ENCODE peak calls at places on chromosomes 2 and 18, in seven cellular contexts. Q is ovary, D is sigmoid colon, X is suprapubic skin, Z is HepG2, P is stomach, U is K562. I is an unnamed sample.

GRCh38 chr2:38095996-38096861 is 20.3 kb upstream of the CYP1B1 start:
- DNase-seq in P (no peak), Z (no peak), U (no peak), Q (peak; percentile 61), D (no peak), X (no peak), I (no peak)

GRCh38 chr2:8197101-8197500 is 484.8 kb upstream of the ID2 start:
- DNase-seq in X (no peak), U (no peak), P (no peak), Q (no peak), D (no peak), Z (no peak), I (no peak)

GRCh38 chr2:239298126-239298804 is 102.6 kb downstream of the HDAC4 start:
- DNase-seq in X (peak; percentile 70), U (no peak), D (peak; percentile 71), P (no peak), Q (peak; percentile 36), Z (no peak), I (peak; percentile 34)

GRCh38 chr2:239711911-239712570 is 311.2 kb upstream of the HDAC4 start:
- DNase-seq in X (peak; percentile 44), P (peak; percentile 11), Z (no peak), Q (peak; percentile 9), U (no peak), D (peak; percentile 46), I (no peak)

GRCh38 chr2:139790807-139791206 is 1010.6 kb upstream of the NXPH2 start:
- DNase-seq in D (no peak), X (no peak), Q (no peak), U (no peak), P (no peak), Z (no peak), I (no peak)

GRCh38 chr2:119696005-119696404 is 17.0 kb downstream of the TMEM177 start:
- DNase-seq in U (no peak), P (no peak), Z (no peak), Q (no peak), D (no peak), X (no peak), I (no peak)

GRCh38 chr2:239369631-239370161 is 31.1 kb downstream of the HDAC4 start:
- DNase-seq in Q (no peak), Z (no peak), X (peak; percentile 78), U (no peak), P (no peak), D (peak; percentile 83), I (peak; percentile 46)

GRCh38 chr18:13266208-13267100 is 47.9 kb downstream of the LDLRAD4 start:
- DNase-seq in P (no peak), U (no peak), D (no peak), Q (no peak), Z (no peak), X (peak; percentile 84), I (no peak)

GRCh38 chr2:37829202-37829601 is 95.9 kb upstream of the RMDN2 start:
- DNase-seq in X (no peak), Z (no peak), D (no peak), P (no peak), U (no peak), Q (peak; percentile 52), I (no peak)

GRCh38 chr2:241003369-241003768 is 5.0 kb downstream of the SNED1 start:
- DNase-seq in Z (no peak), P (no peak), X (no peak), U (no peak), D (peak; percentile 50), Q (peak; percentile 31), I (no peak)

GRCh38 chr2:231411871-231412615 is 16.5 kb downstream of the B3GNT7 start:
- DNase-seq in D (peak; percentile 94), Z (peak; percentile 79), Q (peak; percentile 95), X (no peak), P (peak; percentile 87), U (no peak), I (peak; percentile 94)

GRCh38 chr18:3150688-3151087 is 69.1 kb downstream of the MYOM1 start:
- DNase-seq in P (no peak), X (no peak), Z (no peak), Q (no peak), U (no peak), D (no peak), I (no peak)

GRCh38 chr18:657311-657997 is at the start of gene TYMS:
- DNase-seq in Q (peak; percentile 48), Z (peak; percentile 55), D (no peak), P (peak; percentile 49), U (peak; percentile 83), X (no peak), I (peak; percentile 80)

GRCh38 chr2:67050621-67051020 is 346.5 kb upstream of the ETAA1 start:
- DNase-seq in Z (no peak), P (no peak), U (no peak), X (no peak), Q (no peak), D (no peak), I (no peak)

GRCh38 chr18:8503287-8503686 is 106.0 kb upstream of the RAB12 start:
- DNase-seq in Z (no peak), U (no peak), D (no peak), Q (no peak), P (no peak), X (no peak), I (no peak)

GRCh38 chr2:25042321-25043240 is 705 bp downstream of the EFR3B start:
- DNase-seq in P (peak; percentile 38), Z (no peak), X (no peak), U (peak; percentile 16), D (peak; percentile 69), Q (peak; percentile 62), I (peak; percentile 30)

GRCh38 chr2:36963106-36963505 is 3.2 kb downstream of the STRN start:
- DNase-seq in Q (no peak), Z (no peak), D (no peak), U (no peak), P (no peak), X (no peak), I (no peak)

GRCh38 chr2:174325932-174326879 is 8.5 kb upstream of the SP9 start:
- DNase-seq in P (no peak), D (no peak), U (peak; percentile 85), X (peak; percentile 83), Z (no peak), Q (peak; percentile 41), I (peak; percentile 19)
- TF ChIP-seq EP300 in P (no peak), D (no peak), U (no peak), X (no peak), Z (no peak), Q (no peak), I (no peak)

GRCh38 chr2:97758131-97758705 is 44.8 kb downstream of the ZAP70 start:
- DNase-seq in Q (no peak), P (no peak), U (no peak), X (no peak), Z (no peak), D (no peak), I (no peak)

GRCh38 chr2:97757062-97757461 is 43.7 kb downstream of the ZAP70 start:
- DNase-seq in U (no peak), P (no peak), Q (no peak), Z (no peak), X (no peak), D (no peak), I (no peak)

GRCh38 chr2:97761192-97761591 is 47.8 kb downstream of the ZAP70 start:
- DNase-seq in D (no peak), X (no peak), Z (no peak), U (no peak), Q (no peak), P (peak; percentile 45), I (no peak)

GRCh38 chr2:97760480-97761049 is 47.2 kb downstream of the ZAP70 start:
- DNase-seq in P (peak; percentile 62), X (no peak), Z (no peak), U (no peak), D (no peak), Q (no peak), I (no peak)

DNA sequence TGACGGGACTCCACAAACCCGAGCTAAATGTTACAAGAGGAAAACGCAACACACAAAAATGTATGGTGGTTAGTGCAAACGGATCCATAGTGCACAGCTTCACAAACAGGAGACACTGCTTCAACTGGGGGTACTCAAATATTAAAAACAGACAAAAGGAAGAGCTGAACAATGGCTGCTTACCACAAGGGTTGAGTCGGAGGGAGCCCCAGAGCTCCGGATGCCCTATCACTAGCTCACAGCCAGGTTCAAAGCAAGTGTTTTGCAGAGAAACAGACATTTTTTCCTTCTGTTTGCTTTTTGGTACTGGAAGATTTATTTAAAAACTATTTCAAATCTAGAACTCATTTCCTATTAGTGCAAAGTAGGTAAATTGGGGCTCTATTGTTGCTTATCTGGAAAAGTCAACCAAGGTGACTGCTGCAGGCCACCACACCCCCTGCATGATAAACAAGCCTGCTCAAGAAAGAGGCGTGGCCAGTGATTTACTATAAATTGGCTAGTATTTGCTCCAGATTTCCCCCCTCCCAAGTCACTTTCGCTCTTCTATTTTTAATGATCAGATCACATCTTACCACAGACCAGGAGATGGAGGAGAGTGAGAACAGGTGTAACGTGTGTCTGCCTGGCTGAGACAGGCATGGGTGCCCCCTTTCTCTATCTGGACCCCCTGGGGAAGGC is 46.5 kb downstream of the ZAP70 start:
- DNase-seq in P (peak; percentile 55), D (no peak), U (peak; percentile 31), X (no peak), Q (no peak), Z (no peak), I (no peak)
- H3K36me3 ChIP-seq in P (peaks cover 99% of the 10 kb centered on the region), D (peaks cover 17% of the 10 kb centered on the region), U (peaks cover 62% of the 10 kb centered on the region), X (peaks cover 92% of the 10 kb centered on the region), Q (no peaks in the 10 kb centered on the region), Z (peaks cover 23% of the 10 kb centered on the region), I (peaks cover 29% of the 10 kb centered on the region)

GRCh38 chr2:69271831-69272257 is 115.2 kb downstream of the GFPT1 start:
- DNase-seq in X (no peak), Q (no peak), U (no peak), P (no peak), Z (no peak), D (no peak), I (no peak)
- TF ChIP-seq EP300 in X (no peak), Q (no peak), U (no peak), P (no peak), Z (no peak), D (no peak), I (no peak)

DNA sequence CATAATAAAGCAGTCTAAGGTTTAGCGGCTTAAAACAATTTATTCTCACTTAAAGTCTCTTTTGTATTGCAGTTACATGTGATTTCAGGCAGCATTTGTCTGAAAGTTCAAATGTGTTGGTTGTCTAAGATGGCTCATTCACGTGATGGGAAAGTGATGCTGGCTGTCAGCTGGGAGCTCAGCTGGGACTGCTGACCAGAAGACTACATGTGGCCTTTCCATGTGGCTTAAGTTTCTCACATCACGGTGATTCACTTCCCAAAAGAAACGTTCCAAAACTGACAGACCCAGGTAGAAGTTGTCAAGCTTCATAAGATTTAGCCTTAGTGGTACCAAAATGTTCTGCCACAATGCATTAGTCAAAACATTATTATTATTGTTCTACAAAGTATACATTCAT is 76.9 kb downstream of the TMEM131 start:
- DNase-seq in D (no peak), Z (no peak), X (no peak), P (no peak), Q (no peak), U (no peak), I (no peak)
- H3K36me3 ChIP-seq in D (no peaks in the 10 kb centered on the region), Z (peaks cover 5% of the 10 kb centered on the region), X (peaks cover 10% of the 10 kb centered on the region), P (peaks cover 18% of the 10 kb centered on the region), Q (no peaks in the 10 kb centered on the region), U (no peaks in the 10 kb centered on the region), I (no peaks in the 10 kb centered on the region)

GRCh38 chr2:148653437-148653836 is 8.9 kb downstream of the EPC2 start:
- DNase-seq in U (no peak), X (no peak), Q (no peak), Z (no peak), P (no peak), D (no peak), I (no peak)
- TF ChIP-seq EP300 in U (no peak), X (no peak), Q (no peak), Z (no peak), P (no peak), D (no peak), I (no peak)